ENCODE peak calls at places on chromosomes 13 and 19, in five cellular contexts. S is pancreas, N is body of pancreas, A is aorta, J is H1. R is an unnamed sample. For H3K4me1 and H3K36me3, the result is how much of the 10 kb centered on the place peaks cover.

GRCh38 chr19:10033614-10034013 is 20.3 kb downstream of the RDH8 start:
- DNase-seq in S (no peak), N (no peak), A (no peak), J (no peak), R (no peak)

GRCh38 chr19:38394488-38394887 is 6.0 kb downstream of the SPRED3 start:
- DNase-seq in S (peak), N (no peak), A (no peak), J (peak), R (no peak)

GRCh38 chr19:41699231-41699967 is 9.0 kb upstream of the CEACAM5 start:
- DNase-seq in S (no peak), N (peak), A (peak), J (no peak), R (peak)

GRCh38 chr13:34748078-34748477 is 194.0 kb upstream of the NBEA start:
- DNase-seq in S (no peak), N (peak), A (no peak), J (no peak), R (peak)

GRCh38 chr19:46191356-46191755 is 38.2 kb upstream of the IGFL1 start:
- DNase-seq in S (no peak), N (no peak), A (no peak), J (no peak), R (no peak)

GRCh38 chr13:84925443-84925842 is 873.8 kb downstream of the SLITRK6 start:
- DNase-seq in S (no peak), N (no peak), A (no peak), J (no peak), R (no peak)

GRCh38 chr13:63880705-63881104 is 2465.1 kb upstream of the PCDH20 start:
- DNase-seq in S (no peak), N (no peak), A (no peak), J (no peak), R (no peak)

GRCh38 chr13:102678339-102679122 is 16.3 kb downstream of the METTL21C start:
- DNase-seq in S (no peak), N (no peak), A (no peak), J (no peak), R (no peak)

GRCh38 chr19:21877976-21878375 is 42.0 kb upstream of the ZNF43 start:
- DNase-seq in S (no peak), N (no peak), A (no peak), J (no peak), R (no peak)

GRCh38 chr19:33832633-33833032 is 36.0 kb downstream of the KCTD15 start:
- DNase-seq in S (no peak), N (no peak), A (no peak), J (no peak), R (no peak)

GRCh38 chr19:4044927-4045557 is 21.7 kb downstream of the ZBTB7A start:
- DNase-seq in S (no peak), N (no peak), A (no peak), J (no peak), R (no peak)

GRCh38 chr19:16085115-16085514 is 8.8 kb downstream of the TPM4 start:
- DNase-seq in S (no peak), N (no peak), A (no peak), J (no peak), R (no peak)

GRCh38 chr13:44403720-44404063 is 30.1 kb downstream of the SERP2 start:
- DNase-seq in S (no peak), N (no peak), A (peak), J (no peak), R (no peak)

GRCh38 chr19:55640043-55640576 is 692 bp upstream of the ZNF580 start:
- DNase-seq in S (peak), N (peak), A (peak), J (no peak), R (peak)

GRCh38 chr13:51479199-51479523 is 26.3 kb upstream of the INTS6 start:
- DNase-seq in S (no peak), N (no peak), A (no peak), J (no peak), R (no peak)

GRCh38 chr19:46728693-46729339 is 11.9 kb upstream of the PRKD2 start:
- DNase-seq in S (peak), N (peak), A (peak), J (no peak), R (peak)

GRCh38 chr19:31338069-31338767 is 11.0 kb downstream of the TSHZ3 start:
- DNase-seq in S (no peak), N (peak), A (no peak), J (no peak), R (no peak)
- H3K4me1 ChIP-seq in S (under half), N (under half), A (under half), J (under half), R (under half)

DNA sequence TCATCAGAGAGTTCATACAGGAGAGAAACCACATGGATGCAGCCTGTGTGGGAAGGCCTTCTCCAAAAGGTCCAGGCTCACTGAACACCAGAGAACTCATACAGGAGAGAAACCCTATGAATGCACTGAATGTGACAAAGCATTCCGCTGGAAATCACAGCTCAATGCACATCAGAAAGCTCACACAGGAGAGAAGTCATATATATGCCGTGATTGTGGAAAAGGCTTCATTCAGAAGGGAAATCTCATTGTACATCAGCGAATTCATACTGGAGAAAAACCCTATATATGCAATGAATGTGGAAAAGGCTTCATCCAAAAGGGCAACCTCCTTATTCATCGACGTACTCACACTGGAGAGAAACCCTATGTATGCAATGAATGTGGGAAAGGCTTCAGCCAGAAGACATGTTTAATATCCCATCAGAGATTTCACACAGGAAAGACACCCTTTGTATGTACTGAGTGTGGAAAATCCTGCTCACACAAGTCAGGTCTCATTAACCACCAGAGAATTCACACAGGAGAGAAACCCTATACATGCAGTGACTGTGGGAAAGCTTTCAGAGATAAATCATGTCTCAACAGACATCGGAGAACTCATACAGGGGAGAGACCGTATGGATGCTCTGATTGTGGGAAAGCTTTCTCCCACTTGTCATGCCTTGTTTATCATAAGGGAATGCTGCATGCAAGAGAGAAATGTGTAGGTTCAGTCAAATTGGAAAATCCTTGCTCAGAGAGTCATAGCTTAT is 17.7 kb downstream of the ZNF613 start:
- DNase-seq in S (no peak), N (no peak), A (no peak), J (no peak), R (no peak)
- H3K36me3 ChIP-seq in S (under half), N (under half), A (under half), J (half or more), R (under half)

DNA sequence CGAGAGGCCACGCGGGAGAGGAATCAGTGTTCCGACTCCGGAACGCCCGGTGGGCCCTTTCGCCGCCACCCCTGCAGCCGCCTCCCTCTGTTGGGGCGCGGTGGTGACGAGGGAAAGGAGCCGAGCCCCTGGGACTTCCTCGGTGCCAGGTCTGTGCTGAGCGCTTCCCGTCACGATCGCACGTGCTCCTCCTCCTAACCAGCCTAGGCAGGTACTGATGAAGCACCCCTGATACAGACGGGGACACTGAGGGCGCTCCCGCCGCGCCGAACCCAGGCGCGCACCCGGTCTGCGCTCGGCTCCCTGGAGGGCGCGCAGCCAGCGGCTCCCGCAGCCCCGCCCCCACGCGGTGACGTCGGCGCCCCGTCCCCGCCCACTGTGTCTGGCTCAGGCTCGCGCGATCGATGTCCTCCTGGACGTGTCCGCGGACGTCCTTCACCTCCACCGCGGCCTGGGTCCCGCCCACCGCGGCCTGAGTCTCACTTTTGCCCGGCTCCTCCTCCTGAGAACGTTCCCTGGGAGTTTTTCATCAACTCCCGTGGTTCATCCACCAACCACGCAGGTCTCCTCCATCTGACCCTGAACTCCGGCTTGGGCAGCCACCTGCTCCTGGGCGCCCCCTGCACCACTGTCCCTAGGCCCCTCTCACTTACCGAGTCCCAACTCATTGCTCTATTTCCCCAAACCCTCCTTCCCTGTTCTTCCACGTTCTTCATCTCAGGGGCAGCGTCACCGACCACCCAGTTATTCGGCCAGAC is 2.6 kb upstream of the KLK15 start:
- DNase-seq in S (peak), N (peak), A (peak), J (no peak), R (peak)
- H3K27ac ChIP-seq in S (peak), N (peak), A (no peak), J (no peak), R (peak)

GRCh38 chr13:65091031-65091430 is 2139.1 kb downstream of the PCDH9 start:
- DNase-seq in S (no peak), N (no peak), A (no peak), J (no peak), R (no peak)

GRCh38 chr13:65093352-65093751 is 2136.8 kb downstream of the PCDH9 start:
- DNase-seq in S (no peak), N (no peak), A (no peak), J (no peak), R (no peak)

GRCh38 chr13:65095118-65095517 is 2135.0 kb downstream of the PCDH9 start:
- DNase-seq in S (no peak), N (no peak), A (no peak), J (no peak), R (no peak)

GRCh38 chr13:65085977-65086376 is 2144.2 kb downstream of the PCDH9 start:
- DNase-seq in S (peak), N (no peak), A (peak), J (no peak), R (no peak)

GRCh38 chr13:65090191-65090590 is 2139.9 kb downstream of the PCDH9 start:
- DNase-seq in S (no peak), N (no peak), A (no peak), J (no peak), R (no peak)
- H3K4me1 ChIP-seq in S (under half), N (under half), A (under half), J (under half), R (under half)

GRCh38 chr13:20891034-20891433 is 11.5 kb downstream of the XPO4 start:
- DNase-seq in S (no peak), N (no peak), A (no peak), J (no peak), R (no peak)
- H3K36me3 ChIP-seq in S (under half), N (under half), A (under half), J (under half), R (under half)

R was measured in colonic mucosa.